ENCODE peak calls at places on chromosomes 12 and 14, in ten cellular contexts. Q, C, E, X, Z, T, B, W, R and V are unnamed samples.
A peak's percentile ranks its signal among the peaks of the same experiment; 100 is the strongest.

GRCh38 chr14:52025952-52026510 is 36.7 kb downstream of the RTRAF start:
- DNase-seq in B (no peak), E (no peak), R (no peak), X (peak; percentile 44), T (no peak), Q (no peak), Z (no peak), C (no peak), W (no peak), V (no peak)

GRCh38 chr14:58752782-58753181 is 115.0 kb downstream of the DACT1 start:
- DNase-seq in E (peak; percentile 82), W (no peak), Z (no peak), R (no peak), Q (peak; percentile 24), T (peak; percentile 85), C (no peak), X (no peak), B (no peak), V (no peak)

GRCh38 chr14:99124482-99125104 is 147.4 kb downstream of the BCL11B start:
- DNase-seq in X (no peak), E (no peak), Q (no peak), W (no peak), B (no peak), T (peak; percentile 44), Z (no peak), R (no peak), C (no peak), V (no peak)

GRCh38 chr14:64118892-64119291 is 175.3 kb downstream of the ESR2 start:
- DNase-seq in B (no peak), C (no peak), Q (no peak), W (no peak), Z (no peak), X (no peak), T (no peak), E (no peak), R (no peak), V (no peak)

GRCh38 chr12:111532741-111533140 is 66.4 kb downstream of the ATXN2 start:
- DNase-seq in Q (no peak), W (no peak), X (no peak), T (no peak), C (no peak), E (no peak), B (no peak), R (no peak), Z (peak; percentile 35), V (no peak)

GRCh38 chr14:81157431-81157830 is 63.3 kb downstream of the GTF2A1 start:
- DNase-seq in X (no peak), Z (no peak), C (no peak), R (no peak), B (no peak), Q (no peak), T (no peak), E (no peak), W (no peak), V (no peak)

GRCh38 chr14:69945905-69946304 is 66.7 kb downstream of the SMOC1 start:
- DNase-seq in E (no peak), Z (no peak), X (no peak), B (no peak), R (no peak), T (no peak), C (no peak), W (no peak), Q (no peak), V (no peak)

GRCh38 chr14:24392327-24393098 is 6.3 kb upstream of the NYNRIN start:
- DNase-seq in Z (peak; percentile 25), X (peak; percentile 50), C (no peak), W (no peak), B (peak; percentile 39), E (no peak), R (no peak), T (no peak), Q (peak; percentile 79), V (no peak)

GRCh38 chr12:68431786-68432185 is 99.6 kb upstream of the MDM1 start:
- DNase-seq in E (no peak), T (no peak), C (no peak), X (no peak), W (no peak), Q (no peak), B (no peak), Z (no peak), R (no peak), V (no peak)

GRCh38 chr12:53820503-53820902 is 68.7 kb upstream of the CISTR start:
- DNase-seq in Q (peak; percentile 58), C (no peak), E (no peak), R (no peak), Z (peak; percentile 63), X (peak; percentile 67), B (no peak), T (no peak), W (no peak), V (no peak)

GRCh38 chr14:29039171-29039570 is 272.6 kb downstream of the FOXG1 start:
- DNase-seq in W (no peak), E (no peak), C (no peak), R (no peak), B (no peak), Z (peak; percentile 19), Q (peak; percentile 18), T (no peak), X (peak; percentile 52), V (no peak)

GRCh38 chr12:12620730-12621315 is 9.1 kb downstream of the CREBL2 start:
- DNase-seq in T (no peak), W (no peak), Z (no peak), E (no peak), Q (no peak), B (no peak), C (no peak), R (no peak), X (no peak), V (no peak)

GRCh38 chr12:42684171-42685071 is 94.9 kb upstream of the PRICKLE1 start:
- DNase-seq in R (no peak), Z (peak; percentile 34), C (no peak), X (no peak), B (no peak), W (no peak), E (no peak), Q (peak; percentile 68), T (no peak), V (no peak)

GRCh38 chr12:47033797-47034555 is 45.4 kb upstream of the PCED1B start:
- DNase-seq in T (no peak), X (no peak), W (no peak), E (no peak), B (no peak), Z (no peak), C (no peak), Q (no peak), R (no peak), V (no peak)

DNA sequence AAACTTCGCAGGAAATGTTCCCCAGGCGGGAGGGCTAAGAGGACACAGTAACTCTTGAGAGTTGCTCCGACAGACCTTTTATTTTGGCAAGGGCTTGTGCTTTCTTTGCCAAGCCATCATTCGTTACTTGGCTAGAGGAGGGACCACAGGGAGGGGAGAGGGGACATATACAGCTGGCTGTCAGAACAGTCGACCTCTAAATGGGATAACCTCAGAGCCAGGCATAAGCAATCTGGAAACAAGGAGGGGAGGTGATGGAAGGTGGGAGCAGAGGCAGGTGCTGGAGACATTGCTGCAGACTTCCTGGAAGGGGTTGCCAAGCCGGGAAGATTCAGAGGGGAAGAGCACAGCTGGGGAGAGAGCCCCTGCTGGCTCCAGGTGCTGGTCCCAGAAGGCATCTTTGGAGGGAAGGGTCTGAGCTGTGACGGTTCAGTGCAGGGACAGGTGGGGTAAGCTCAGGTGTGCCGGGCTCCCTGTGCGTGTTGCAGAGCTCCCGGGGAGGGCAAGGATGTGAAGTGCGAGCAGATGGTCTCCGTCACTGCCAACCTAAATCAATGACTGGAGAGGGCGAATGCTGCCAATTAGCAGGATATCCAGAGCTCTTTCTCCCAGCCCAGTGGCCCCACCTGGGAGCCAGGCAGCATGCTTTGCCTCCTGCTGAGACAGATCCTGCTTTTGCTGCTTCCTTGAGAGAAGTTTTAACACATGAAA is 50.1 kb downstream of the CHST11 start:
- DNase-seq in C (no peak), R (no peak), X (no peak), W (no peak), Q (no peak), E (no peak), B (no peak), Z (no peak), T (no peak), V (no peak)
- TF ChIP-seq CTCF in C (no peak), R (no peak), X (no peak), W (no peak), Q (no peak), E (no peak), B (no peak), Z (no peak), T (no peak), V (no peak)

DNA sequence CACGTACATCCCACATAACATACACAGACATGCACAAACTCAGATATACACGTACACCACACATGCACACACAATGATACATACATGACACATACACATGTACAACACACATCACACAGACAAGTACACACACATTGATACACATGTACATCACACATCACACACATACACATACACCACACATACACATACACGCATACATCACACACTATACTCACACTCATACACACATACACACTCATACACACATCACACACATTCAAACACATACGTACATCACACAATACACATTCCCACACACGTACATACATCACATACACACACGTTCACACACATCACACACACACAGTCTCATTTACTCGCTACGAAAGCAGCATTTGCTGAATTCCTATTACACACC is 4.5 kb downstream of the ZNF605 start:
- DNase-seq in W (no peak), T (no peak), C (no peak), E (no peak), B (no peak), X (no peak), R (no peak), Q (no peak), Z (no peak), V (no peak)
- H3K4me3 ChIP-seq in W (no peak overlapping the region), T (no peak overlapping the region), C (no peak overlapping the region), E (no peak overlapping the region), B (no peak overlapping the region), X (no peak overlapping the region), R (no peak overlapping the region), Q (no peak overlapping the region), Z (no peak overlapping the region), V (no peak overlapping the region)

DNA sequence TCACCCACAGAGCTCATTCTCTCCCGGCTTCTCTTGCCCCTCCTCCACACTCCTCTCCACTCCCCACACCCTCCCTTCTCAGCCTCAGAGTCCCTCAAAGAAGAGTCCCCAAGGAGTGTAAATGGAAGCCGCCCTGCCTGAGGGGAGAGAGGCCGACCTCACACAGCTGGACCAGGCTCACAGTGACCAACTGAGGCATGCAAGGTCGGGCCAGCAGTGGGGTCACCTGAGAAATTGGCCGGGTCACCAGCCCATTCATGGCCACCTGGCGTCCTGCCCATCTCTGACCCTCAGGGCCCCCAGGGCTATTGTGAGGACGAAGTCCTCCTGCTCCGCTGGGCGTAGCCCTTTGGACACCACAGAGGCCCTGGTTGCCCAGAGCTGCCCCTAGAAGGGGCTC is 49.5 kb upstream of the NUAK1 start:
- DNase-seq in W (no peak), X (no peak), Z (no peak), C (no peak), Q (no peak), B (no peak), T (no peak), E (no peak), R (no peak), V (no peak)
- TF ChIP-seq CTCF in W (no peak), X (no peak), Z (no peak), C (no peak), Q (no peak), B (no peak), T (no peak), E (no peak), R (no peak), V (no peak)

DNA sequence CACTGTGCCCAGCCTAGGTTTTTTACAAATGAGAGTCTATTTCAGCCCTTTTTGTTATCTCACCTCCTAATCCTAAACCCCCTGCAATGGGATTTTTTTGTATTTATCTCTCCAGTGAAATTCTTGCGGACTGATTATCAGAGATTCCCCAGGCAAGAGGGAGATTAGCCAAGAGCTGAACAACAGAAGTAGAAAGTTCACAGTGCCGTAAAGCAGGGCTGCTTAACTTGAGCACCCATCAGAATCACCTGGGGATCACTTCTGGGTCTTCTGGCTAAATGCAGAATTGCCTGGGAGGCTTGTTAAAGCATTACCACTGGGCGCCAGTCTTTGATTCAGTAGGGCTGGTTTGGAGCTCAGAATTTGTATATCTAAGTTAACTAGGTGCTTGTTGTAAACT is 1.3 kb upstream of the DPPA3 start:
- DNase-seq in Z (no peak), E (no peak), X (no peak), W (no peak), B (no peak), R (no peak), T (no peak), Q (no peak), C (no peak), V (no peak)
- H3K4me3 ChIP-seq in Z (no peak overlapping the region), E (no peak overlapping the region), X (no peak overlapping the region), W (no peak overlapping the region), B (no peak overlapping the region), R (no peak overlapping the region), T (no peak overlapping the region), Q (no peak overlapping the region), C (no peak overlapping the region), V (no peak overlapping the region)